ENCODE peak calls at places on chromosomes 6 and 20, in five cellular contexts. Q is A549, F is spleen, U is body of pancreas, G is suprapubic skin. J is an unnamed sample. For H3K4me1, the result is how much of the 10 kb centered on the place peaks cover.

GRCh38 chr20:328596-329324 is 3.4 kb downstream of the SOX12 start:
- DNase-seq in U (no peak), Q (no peak), F (no peak), G (no peak), J (no peak)

GRCh38 chr6:75504902-75505233 is 11.3 kb upstream of the FILIP1 start:
- DNase-seq in G (no peak), Q (no peak), F (no peak), U (peak), J (no peak)

GRCh38 chr20:15854871-15855270 is 718.4 kb downstream of the KIF16B start:
- DNase-seq in Q (no peak), F (no peak), U (no peak), G (no peak), J (no peak)

GRCh38 chr6:42845327-42845694 is 34.1 kb upstream of the RPL7L1 start:
- DNase-seq in U (no peak), G (no peak), F (no peak), Q (no peak), J (peak)

GRCh38 chr20:47066484-47067270 is 172.0 kb downstream of the EYA2 start:
- DNase-seq in G (peak), F (no peak), Q (no peak), U (no peak), J (no peak)

GRCh38 chr6:131281471-131282270 is 146.4 kb downstream of the AKAP7 start:
- DNase-seq in U (peak), F (peak), G (no peak), Q (no peak), J (peak)

GRCh38 chr6:6610031-6610591 is 21.6 kb downstream of the LY86 start:
- DNase-seq in F (peak), G (no peak), Q (no peak), U (no peak), J (peak)

GRCh38 chr6:34292954-34293353 is 44.1 kb upstream of the SMIM29 start:
- DNase-seq in U (no peak), F (no peak), G (no peak), Q (no peak), J (no peak)

GRCh38 chr6:53916804-53917463 is 122.1 kb downstream of the LRRC1 start:
- DNase-seq in U (no peak), G (no peak), Q (no peak), F (no peak), J (no peak)

GRCh38 chr6:38116248-38116647 is 296.7 kb downstream of the ZFAND3 start:
- DNase-seq in Q (no peak), G (no peak), F (no peak), U (no peak), J (no peak)

GRCh38 chr6:146189131-146189530 is 160.3 kb downstream of the GRM1 start:
- DNase-seq in G (no peak), F (no peak), Q (no peak), U (no peak), J (no peak)

GRCh38 chr6:117448732-117449131 is 23.0 kb upstream of the ROS1 start:
- DNase-seq in U (no peak), Q (peak), G (no peak), F (no peak), J (no peak)

GRCh38 chr20:48169650-48170049 is 384.4 kb upstream of the SULF2 start:
- DNase-seq in Q (no peak), U (no peak), G (no peak), F (no peak), J (no peak)

GRCh38 chr20:15396026-15396425 is 1058.6 kb upstream of the FLRT3 start:
- DNase-seq in Q (no peak), U (no peak), G (no peak), F (no peak), J (no peak)

GRCh38 chr20:56187791-56188190 is 60.7 kb upstream of the MC3R start:
- DNase-seq in G (no peak), Q (peak), F (no peak), U (no peak), J (no peak)

GRCh38 chr20:8213831-8214587 is 81.9 kb downstream of the PLCB1 start:
- DNase-seq in U (no peak), G (no peak), Q (no peak), F (no peak), J (no peak)

GRCh38 chr6:70369332-70369950 is 43.9 kb upstream of the FAM135A start:
- DNase-seq in Q (peak), F (peak), G (no peak), U (peak), J (peak)

GRCh38 chr6:20312581-20312980 is 89.1 kb upstream of the E2F3 start:
- DNase-seq in F (no peak), G (no peak), U (peak), Q (no peak), J (no peak)

GRCh38 chr20:18187020-18187419 is 49.4 kb downstream of the KAT14 start:
- DNase-seq in Q (no peak), G (no peak), F (no peak), U (no peak), J (no peak)

GRCh38 chr6:87905101-87905517 is 142.5 kb upstream of the SPACA1 start:
- DNase-seq in Q (no peak), G (no peak), U (no peak), F (no peak), J (no peak)

GRCh38 chr6:30769088-30769852 is 24.9 kb upstream of the IER3 start:
- DNase-seq in G (no peak), F (no peak), Q (peak), U (peak), J (peak)

GRCh38 chr20:10307359-10307735 is 88.7 kb downstream of the SNAP25 start:
- DNase-seq in F (no peak), G (no peak), Q (no peak), U (no peak), J (no peak)

GRCh38 chr20:41031243-41031619 is 2.6 kb downstream of the TOP1 start:
- DNase-seq in U (no peak), F (no peak), G (no peak), Q (no peak), J (no peak)

GRCh38 chr20:41032243-41032642 is 3.6 kb downstream of the TOP1 start:
- DNase-seq in U (no peak), G (no peak), F (no peak), Q (no peak), J (no peak)

GRCh38 chr20:41028359-41029149 is at the start of gene TOP1:
- DNase-seq in U (peak), G (peak), Q (peak), F (peak), J (peak)

GRCh38 chr20:41029150-41029872 is 689 bp downstream of the TOP1 start:
- DNase-seq in Q (peak), G (no peak), F (peak), U (no peak), J (peak)

DNA sequence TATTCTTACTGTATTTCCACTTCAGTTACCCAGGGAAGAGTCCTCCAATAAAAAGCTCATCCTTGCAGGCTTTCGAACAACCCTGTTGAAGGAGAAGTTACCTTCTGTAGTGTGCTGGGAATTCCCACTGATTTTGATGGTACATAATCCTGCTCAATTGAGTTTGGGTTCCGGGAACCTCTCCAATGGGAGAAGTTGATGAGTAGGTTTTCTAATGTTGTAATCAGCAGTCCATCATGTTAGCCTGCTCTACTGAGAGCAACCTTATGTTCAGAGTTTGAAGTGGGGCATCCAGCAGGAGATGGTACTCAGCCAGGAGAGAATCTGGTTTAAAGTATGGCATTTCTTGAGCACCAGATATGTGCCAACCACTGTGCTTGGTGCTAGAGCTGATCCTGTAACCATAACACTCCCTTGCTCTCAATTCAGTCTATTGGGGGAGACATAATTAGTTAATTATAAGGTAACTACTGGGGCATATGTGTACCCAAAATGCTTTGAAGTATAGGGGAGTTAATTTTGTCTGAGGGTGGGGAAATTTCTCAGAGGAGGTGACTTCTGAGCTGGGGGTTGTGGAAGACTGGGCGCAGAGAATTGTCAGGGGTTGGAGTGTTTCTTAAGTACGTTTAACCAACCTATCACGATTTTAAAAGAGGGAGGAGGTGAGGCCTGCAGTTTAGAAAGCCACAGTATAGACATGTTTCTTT is 2.1 kb downstream of the TOP1 start:
- DNase-seq in U (no peak), F (no peak), G (no peak), Q (no peak), J (no peak)
- H3K27ac ChIP-seq in U (no peak), F (peak), G (no peak), Q (peak), J (no peak)

GRCh38 chr6:106255306-106255705 is 70.3 kb downstream of the ATG5 start:
- DNase-seq in F (no peak), U (no peak), Q (no peak), G (no peak), J (no peak)
- H3K4me1 ChIP-seq in F (under half), U (under half), Q (half or more), G (under half), J (under half)

GRCh38 chr6:26204332-26205160 is 117.3 kb downstream of the HFE start:
- DNase-seq in U (peak), G (peak), Q (peak), F (peak), J (peak)

GRCh38 chr6:26202201-26202611 is 115.0 kb downstream of the HFE start:
- DNase-seq in G (no peak), F (no peak), Q (no peak), U (no peak), J (no peak)

GRCh38 chr6:26200918-26201721 is 113.9 kb downstream of the HFE start:
- DNase-seq in Q (no peak), F (no peak), G (no peak), U (no peak), J (no peak)

GRCh38 chr6:26205161-26205624 is 118.0 kb downstream of the HFE start:
- DNase-seq in F (peak), U (peak), Q (peak), G (no peak), J (peak)

DNA sequence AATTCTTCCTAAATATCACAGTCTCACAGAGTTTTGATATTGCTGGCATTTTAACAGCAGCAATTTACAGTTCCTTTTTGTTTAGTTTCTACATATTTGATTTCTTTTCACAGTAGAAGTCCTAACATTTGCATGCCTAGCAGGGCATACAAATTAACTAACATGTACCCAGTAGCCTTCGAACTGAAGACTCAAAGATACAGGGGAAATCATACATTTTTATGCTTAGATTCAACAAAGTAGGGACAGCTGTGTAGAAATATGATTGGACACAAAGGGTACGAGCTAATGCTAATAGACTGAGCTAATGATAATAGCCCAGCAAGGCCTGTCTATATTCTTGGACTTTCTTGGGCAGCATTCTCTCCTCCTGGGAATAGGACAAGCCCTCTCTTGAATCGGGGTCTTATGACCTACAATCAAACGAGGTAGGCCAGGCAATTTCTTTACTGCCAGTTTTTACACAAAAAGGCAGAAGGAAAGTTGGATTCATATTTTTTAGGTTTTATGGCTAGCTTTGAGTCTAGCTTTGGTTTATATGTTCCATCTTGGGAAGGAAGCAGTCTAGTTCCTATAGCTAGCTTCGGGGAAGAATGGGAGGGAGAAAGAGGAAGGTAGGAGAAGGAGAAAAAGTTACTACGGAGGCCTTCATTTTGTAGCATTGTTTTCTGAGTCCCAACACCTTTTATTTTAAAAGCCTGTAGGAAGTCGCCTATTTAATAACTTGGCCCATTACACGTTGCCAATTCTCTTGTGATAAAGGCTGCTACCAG is 115.8 kb downstream of the HFE start:
- DNase-seq in U (no peak), F (no peak), G (no peak), Q (no peak), J (no peak)
- TF ChIP-seq POLR2A in U (no peak), F (no peak), G (no peak), Q (no peak), J (no peak)

DNA sequence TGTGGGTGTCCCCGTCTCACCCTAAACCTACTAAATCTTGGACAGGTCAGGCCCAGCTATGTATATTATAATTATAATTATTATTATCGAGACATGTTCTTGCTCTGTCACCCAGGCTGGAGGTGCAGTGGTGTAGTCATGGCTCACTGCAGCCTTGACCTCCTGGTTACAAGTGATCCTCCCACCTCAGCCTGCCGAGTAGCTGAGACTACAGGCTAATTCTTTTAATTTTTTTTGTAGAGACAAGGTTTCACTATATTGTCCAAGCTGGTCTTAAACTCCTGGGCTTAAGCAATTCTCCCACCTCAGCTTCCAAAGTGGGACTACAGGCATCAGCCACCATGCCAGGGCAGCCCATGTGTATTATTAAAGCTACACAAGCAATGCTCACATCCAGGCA is 10.5 kb downstream of the ADGRF1 start:
- DNase-seq in G (no peak), U (no peak), F (no peak), Q (no peak), J (no peak)
- H3K27ac ChIP-seq in G (no peak), U (no peak), F (no peak), Q (no peak), J (no peak)

GRCh38 chr6:83904395-83904794 is 44.9 kb downstream of the CYB5R4 start:
- DNase-seq in F (no peak), U (no peak), Q (no peak), G (no peak), J (no peak)

GRCh38 chr6:83905648-83906047 is 46.2 kb downstream of the CYB5R4 start:
- DNase-seq in U (no peak), Q (no peak), F (peak), G (no peak), J (no peak)

GRCh38 chr6:83911278-83911677 is 51.8 kb downstream of the CYB5R4 start:
- DNase-seq in Q (no peak), U (no peak), F (no peak), G (no peak), J (no peak)

GRCh38 chr6:83908813-83909212 is 49.3 kb downstream of the CYB5R4 start:
- DNase-seq in Q (no peak), G (no peak), F (no peak), U (no peak), J (no peak)
- H3K4me1 ChIP-seq in Q (under half), G (under half), F (under half), U (under half), J (under half)

GRCh38 chr6:17986656-17987575 is 519 bp downstream of the KIF13A start:
- DNase-seq in F (peak), Q (peak), G (peak), U (peak), J (peak)

GRCh38 chr6:17984399-17984798 is 3.0 kb downstream of the KIF13A start:
- DNase-seq in Q (no peak), F (no peak), G (no peak), U (no peak), J (no peak)

GRCh38 chr6:17987576-17988421 is at the start of gene KIF13A:
- DNase-seq in U (peak), G (peak), Q (peak), F (peak), J (peak)

GRCh38 chr6:17984822-17985660 is 2.4 kb downstream of the KIF13A start:
- DNase-seq in Q (no peak), U (no peak), G (no peak), F (no peak), J (no peak)

GRCh38 chr6:17985934-17986655 is 1.3 kb downstream of the KIF13A start:
- DNase-seq in G (no peak), F (no peak), Q (no peak), U (no peak), J (no peak)
- TF ChIP-seq POLR2A in G (no peak), F (no peak), Q (no peak), U (no peak), J (no peak)

GRCh38 chr6:106747139-106747538 is 117.8 kb downstream of the QRSL1 start:
- DNase-seq in U (no peak), G (no peak), Q (no peak), F (no peak), J (no peak)

GRCh38 chr6:106750146-106750900 is 120.9 kb downstream of the QRSL1 start:
- DNase-seq in G (no peak), U (no peak), Q (no peak), F (no peak), J (no peak)

GRCh38 chr6:106748547-106749207 is 119.3 kb downstream of the QRSL1 start:
- DNase-seq in G (no peak), Q (no peak), U (no peak), F (no peak), J (no peak)

GRCh38 chr6:106751501-106752252 is 122.3 kb downstream of the QRSL1 start:
- DNase-seq in U (peak), Q (peak), G (no peak), F (no peak), J (no peak)

DNA sequence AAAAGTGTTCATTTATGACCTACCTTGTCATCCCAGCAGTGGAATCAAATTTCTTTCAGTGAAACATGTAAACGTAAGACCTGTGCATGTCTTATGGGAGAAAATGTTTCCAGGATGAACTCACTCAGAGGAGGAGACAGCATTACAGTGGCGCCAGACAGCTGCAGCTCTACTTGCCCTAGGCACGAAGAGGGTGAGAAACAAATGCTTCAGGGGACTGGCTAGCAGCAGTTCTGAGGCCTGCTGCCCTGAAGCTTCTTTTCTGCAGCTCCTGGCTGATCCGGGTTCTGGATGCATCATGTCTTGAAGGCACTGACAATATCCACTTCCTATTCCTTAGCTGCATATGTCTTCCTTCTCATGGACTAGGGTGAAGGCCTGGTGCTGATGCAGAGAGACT is 120.2 kb downstream of the QRSL1 start:
- DNase-seq in U (no peak), Q (no peak), F (no peak), G (no peak), J (no peak)
- H3K27ac ChIP-seq in U (peak), Q (peak), F (no peak), G (no peak), J (no peak)

GRCh38 chr20:34420146-34420545 is 57.1 kb downstream of the ITCH start:
- DNase-seq in Q (no peak), F (no peak), U (no peak), G (no peak), J (no peak)
- H3K4me1 ChIP-seq in Q (under half), F (under half), U (under half), G (under half), J (under half)

J was measured in Peyer's patch.